ENCODE peak calls at places on chromosome 20, in five cellular contexts. C is GM04503, X is GM18507, S is sciatic nerve, O is NCI-H1105 treated with DMSO at 0.1 percent for 48 hours. Z is an unnamed sample.

GRCh38 chr20:63128367-63128766 is 87.6 kb downstream of the YTHDF1 start:
- DNase-seq in C (no peak), X (no peak), S (peak), O (no peak), Z (no peak)

GRCh38 chr20:24615353-24615752 is 145.9 kb downstream of the SYNDIG1 start:
- DNase-seq in C (no peak), X (no peak), S (no peak), O (no peak), Z (no peak)

GRCh38 chr20:43909211-43909610 is 5.4 kb upstream of the TOX2 start:
- DNase-seq in C (no peak), X (no peak), S (no peak), O (no peak), Z (no peak)

GRCh38 chr20:16246870-16247269 is 326.4 kb downstream of the KIF16B start:
- DNase-seq in C (no peak), X (no peak), S (no peak), O (no peak), Z (no peak)

GRCh38 chr20:41058007-41058673 is 29.5 kb downstream of the TOP1 start:
- DNase-seq in C (peak), X (no peak), S (no peak), O (no peak), Z (peak)

GRCh38 chr20:34579936-34580587 is 21.5 kb downstream of the MAP1LC3A start:
- DNase-seq in C (no peak), X (no peak), S (peak), O (no peak), Z (no peak)

GRCh38 chr20:3222635-3223600 is 13.6 kb downstream of the ITPA start:
- DNase-seq in C (no peak), X (no peak), S (no peak), O (peak), Z (peak)

GRCh38 chr20:40551125-40551530 is 137.9 kb downstream of the MAFB start:
- DNase-seq in C (no peak), X (no peak), S (no peak), O (no peak), Z (no peak)

GRCh38 chr20:42941629-42942028 is 248.1 kb downstream of the PTPRT start:
- DNase-seq in C (no peak), X (no peak), S (no peak), O (no peak), Z (no peak)

GRCh38 chr20:59560588-59561227 is 43.6 kb upstream of the PHACTR3 start:
- DNase-seq in C (no peak), X (no peak), S (peak), O (peak), Z (peak)

GRCh38 chr20:17606001-17606400 is 36.1 kb downstream of the DSTN start:
- DNase-seq in C (no peak), X (no peak), S (no peak), O (no peak), Z (no peak)

GRCh38 chr20:36312724-36313441 is 6.7 kb downstream of the DLGAP4 start:
- DNase-seq in C (no peak), X (no peak), S (peak), O (no peak), Z (no peak)

GRCh38 chr20:35342154-35342769 is 50.0 kb upstream of the FAM83C start:
- DNase-seq in C (no peak), X (no peak), S (no peak), O (no peak), Z (peak)

GRCh38 chr20:1280421-1281102 is 14.5 kb downstream of the SNPH start:
- DNase-seq in C (no peak), X (no peak), S (no peak), O (no peak), Z (no peak)

GRCh38 chr20:18981956-18982539 is 168.5 kb downstream of the SCP2D1 start:
- DNase-seq in C (no peak), X (no peak), S (no peak), O (no peak), Z (no peak)

GRCh38 chr20:36632487-36633284 is 13.3 kb downstream of the SLA2 start:
- DNase-seq in C (no peak), X (no peak), S (no peak), O (no peak), Z (no peak)

GRCh38 chr20:50607436-50607835 is 83.9 kb downstream of the RIPOR3 start:
- DNase-seq in C (no peak), X (no peak), S (no peak), O (no peak), Z (no peak)

GRCh38 chr20:39946053-39946810 is 742.8 kb downstream of the MAFB start:
- DNase-seq in C (no peak), X (no peak), S (no peak), O (no peak), Z (no peak)

GRCh38 chr20:39214778-39215177 is 252.6 kb downstream of the DHX35 start:
- DNase-seq in C (no peak), X (no peak), S (no peak), O (no peak), Z (no peak)

GRCh38 chr20:23683281-23683680 is 5.6 kb downstream of the CST4 start:
- DNase-seq in C (no peak), X (no peak), S (no peak), O (no peak), Z (peak)

GRCh38 chr20:1987826-1988225 is 6.0 kb downstream of the PDYN start:
- DNase-seq in C (peak), X (no peak), S (no peak), O (no peak), Z (no peak)

GRCh38 chr20:14449323-14449722 is 111.9 kb upstream of the FLRT3 start:
- DNase-seq in C (no peak), X (no peak), S (no peak), O (no peak), Z (peak)

GRCh38 chr20:21622097-21622496 is 83.4 kb upstream of the PAX1 start:
- DNase-seq in C (no peak), X (no peak), S (no peak), O (no peak), Z (no peak)

GRCh38 chr20:36308986-36309385 is 2.8 kb downstream of the DLGAP4 start:
- DNase-seq in C (no peak), X (no peak), S (no peak), O (no peak), Z (no peak)

GRCh38 chr20:54622338-54623280 is 147.2 kb downstream of the DOK5 start:
- DNase-seq in C (no peak), X (no peak), S (peak), O (no peak), Z (no peak)

GRCh38 chr20:50138479-50139393 is 14.8 kb downstream of the PEDS1 start:
- DNase-seq in C (no peak), X (no peak), S (no peak), O (no peak), Z (no peak)

GRCh38 chr20:48329676-48330644 is 497.8 kb downstream of the PREX1 start:
- DNase-seq in C (no peak), X (no peak), S (no peak), O (no peak), Z (peak)

GRCh38 chr20:19129976-19130612 is 82.3 kb upstream of the SLC24A3 start:
- DNase-seq in C (no peak), X (no peak), S (no peak), O (peak), Z (no peak)

GRCh38 chr20:21323640-21324039 is 20.5 kb downstream of the XRN2 start:
- DNase-seq in C (peak), X (no peak), S (no peak), O (no peak), Z (peak)

GRCh38 chr20:57693002-57693582 is 16.7 kb downstream of the PMEPA1 start:
- DNase-seq in C (no peak), X (no peak), S (no peak), O (no peak), Z (no peak)